ENCODE peak calls at places on chromosomes 7 and 10, in ten cellular contexts. N is ascending aorta; L is choroid plexus epithelial cell; B is CD8-positive, alpha-beta T cell; O is lower lobe of right lung; I is osteocyte; T is stomach; D is IMR-90; M is tibial artery; Z is sigmoid colon. H is an unnamed sample.

GRCh38 chr10:17175551-17175950 is 25.9 kb downstream of the TRDMT1 start:
- DNase-seq in T (no peak), B (no peak), N (no peak), D (peak; percentile 24), Z (no peak), I (no peak), M (no peak), O (no peak), L (peak; percentile 60), H (no peak)

GRCh38 chr10:118590334-118590733 is 5.1 kb downstream of the PRLHR start:
- DNase-seq in B (no peak), N (no peak), O (peak; percentile 62), Z (no peak), M (no peak), D (no peak), I (no peak), T (peak; percentile 46), L (peak; percentile 47), H (no peak)

GRCh38 chr7:135493362-135493761 is 16.5 kb downstream of the CNOT4 start:
- DNase-seq in Z (no peak), T (no peak), M (no peak), I (no peak), B (no peak), D (no peak), N (no peak), O (no peak), L (peak; percentile 70), H (no peak)

GRCh38 chr10:49733866-49734265 is 28.3 kb downstream of the OGDHL start:
- DNase-seq in T (no peak), M (no peak), Z (no peak), B (no peak), D (no peak), N (no peak), L (no peak), O (no peak), I (peak; percentile 60), H (no peak)

GRCh38 chr7:36155811-36156361 is 2.8 kb downstream of the EEPD1 start:
- DNase-seq in L (peak; percentile 66), B (no peak), M (peak; percentile 75), I (no peak), Z (peak; percentile 78), D (peak; percentile 53), T (peak; percentile 67), O (no peak), N (peak; percentile 71), H (no peak)

GRCh38 chr7:93115796-93116195 is 2.0 kb downstream of the SAMD9 start:
- DNase-seq in B (no peak), D (peak; percentile 75), N (no peak), Z (no peak), L (peak; percentile 46), M (no peak), T (no peak), I (no peak), O (no peak), H (no peak)

GRCh38 chr7:158235862-158236261 is 351.8 kb downstream of the PTPRN2 start:
- DNase-seq in B (no peak), M (no peak), I (no peak), T (no peak), L (no peak), O (no peak), N (no peak), Z (no peak), D (no peak), H (no peak)

GRCh38 chr7:66867198-66867790 is 53.7 kb upstream of the TMEM248 start:
- DNase-seq in I (no peak), B (no peak), T (no peak), N (no peak), L (no peak), D (no peak), Z (no peak), O (no peak), M (no peak), H (no peak)

GRCh38 chr7:92698237-92698841 is 108.1 kb upstream of the FAM133B start:
- DNase-seq in Z (no peak), N (no peak), L (peak; percentile 91), I (no peak), D (peak; percentile 92), M (no peak), B (no peak), O (no peak), T (peak; percentile 62), H (no peak)

GRCh38 chr10:74293686-74294365 is 142.8 kb downstream of the ADK start:
- DNase-seq in Z (no peak), B (no peak), N (no peak), I (no peak), T (no peak), D (peak; percentile 84), L (peak; percentile 84), M (no peak), O (no peak), H (no peak)

GRCh38 chr7:151520419-151521229 is 929 bp upstream of the RHEB start:
- DNase-seq in M (peak; percentile 82), T (peak; percentile 57), B (peak; percentile 7), O (peak; percentile 79), Z (peak; percentile 86), L (no peak), I (no peak), N (peak; percentile 86), D (no peak), H (no peak)

GRCh38 chr7:151439855-151440798 is at the start of gene CRYGN:
- DNase-seq in O (no peak), M (peak; percentile 68), L (no peak), I (no peak), N (peak; percentile 65), T (no peak), D (no peak), B (no peak), Z (peak; percentile 69), H (no peak)

GRCh38 chr10:23386052-23386451 is 41.5 kb upstream of the C10orf67 start:
- DNase-seq in T (no peak), N (no peak), L (no peak), O (no peak), M (no peak), I (no peak), B (no peak), Z (no peak), D (no peak), H (no peak)

GRCh38 chr7:90788057-90788456 is 191.9 kb downstream of the CDK14 start:
- DNase-seq in O (no peak), T (no peak), N (no peak), L (peak; percentile 67), B (no peak), Z (no peak), M (no peak), D (peak; percentile 28), I (no peak), H (no peak)

GRCh38 chr7:28062197-28062988 is 118.2 kb downstream of the JAZF1 start:
- DNase-seq in B (peak; percentile 26), L (peak; percentile 82), O (peak; percentile 81), Z (peak; percentile 90), D (peak; percentile 65), N (peak; percentile 79), I (no peak), M (no peak), T (peak; percentile 68), H (no peak)
- TF ChIP-seq CTCF in B (no peak), L (peak; percentile 84), O (peak; percentile 66), Z (peak; percentile 44), D (peak; percentile 58), N (no peak), I (peak; percentile 67), M (peak; percentile 40), T (no peak), H (peak; percentile 74)

DNA sequence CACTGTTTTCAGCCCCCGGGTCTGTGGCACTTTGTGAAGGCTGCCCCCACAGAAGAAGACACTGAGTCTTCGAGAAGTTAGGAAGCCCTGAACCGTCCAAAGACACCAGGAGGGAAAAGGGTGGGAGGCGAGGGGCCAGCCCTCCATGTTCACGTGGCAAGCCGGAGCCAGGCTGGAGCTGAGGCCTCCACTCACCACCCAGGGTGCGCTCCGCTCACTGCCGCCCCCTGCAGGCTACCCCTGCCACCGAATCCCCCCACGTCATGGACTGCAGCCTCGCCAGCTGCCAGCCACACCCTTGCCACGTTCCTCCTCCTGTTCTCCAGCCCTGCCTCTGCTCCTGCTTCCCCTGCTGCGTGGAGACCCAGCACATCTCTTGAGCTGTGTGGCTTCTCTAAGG is 59.0 kb upstream of the EN2 start:
- DNase-seq in D (no peak), I (no peak), M (no peak), B (no peak), Z (no peak), T (no peak), N (no peak), O (no peak), L (no peak), H (no peak)
- TF ChIP-seq CTCF in D (no peak), I (no peak), M (no peak), B (no peak), Z (no peak), T (no peak), N (no peak), O (no peak), L (no peak), H (peak; percentile 51)

GRCh38 chr7:100419660-100420226 is 8.8 kb downstream of the ZCWPW1 start:
- DNase-seq in L (peak; percentile 14), O (no peak), I (no peak), T (no peak), M (no peak), Z (no peak), B (no peak), N (peak; percentile 19), D (no peak), H (no peak)

GRCh38 chr7:100415448-100415847 is 13.1 kb downstream of the ZCWPW1 start:
- DNase-seq in O (no peak), Z (no peak), D (no peak), L (no peak), I (no peak), T (no peak), N (no peak), B (no peak), M (no peak), H (no peak)

GRCh38 chr7:100413889-100414288 is 14.6 kb downstream of the ZCWPW1 start:
- DNase-seq in B (no peak), M (no peak), T (no peak), Z (no peak), D (no peak), O (no peak), I (no peak), L (no peak), N (peak; percentile 4), H (no peak)

GRCh38 chr7:100423315-100423714 is 5.2 kb downstream of the ZCWPW1 start:
- DNase-seq in O (no peak), L (no peak), I (no peak), Z (no peak), D (no peak), N (no peak), M (no peak), B (no peak), T (no peak), H (no peak)

GRCh38 chr7:100418930-100419659 is 9.4 kb downstream of the ZCWPW1 start:
- DNase-seq in I (no peak), L (peak; percentile 13), B (no peak), D (no peak), Z (no peak), M (no peak), N (no peak), T (no peak), O (no peak), H (no peak)
- TF ChIP-seq CTCF in I (no peak), L (no peak), B (no peak), D (no peak), Z (no peak), M (no peak), N (no peak), T (no peak), O (no peak), H (peak; percentile 43)

DNA sequence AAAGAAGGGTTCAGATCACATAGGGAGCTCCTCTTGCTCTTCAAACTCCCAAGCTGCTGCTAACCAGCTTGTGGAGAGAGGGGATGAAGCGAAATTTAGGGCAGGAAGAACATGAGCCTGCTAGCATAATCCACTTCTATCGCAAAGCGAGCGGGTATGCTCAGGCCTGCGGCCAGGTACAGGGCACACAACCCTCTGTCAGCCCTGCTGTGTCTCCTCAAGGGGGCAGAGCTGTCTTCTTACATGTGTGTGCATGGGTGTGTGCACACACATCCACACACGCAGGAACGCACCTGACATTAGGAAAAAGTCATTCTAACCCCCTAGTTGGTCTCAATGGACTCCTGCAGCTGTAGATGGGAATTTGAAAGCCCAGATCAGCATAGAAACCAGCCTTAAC is 80.2 kb downstream of the PPP1R3C start:
- DNase-seq in Z (no peak), I (peak; percentile 49), N (no peak), B (no peak), M (no peak), D (peak; percentile 18), T (peak; percentile 53), O (no peak), L (peak; percentile 49), H (no peak)
- TF ChIP-seq CTCF in Z (no peak), I (peak; percentile 56), N (no peak), B (no peak), M (peak; percentile 19), D (peak; percentile 46), T (no peak), O (peak; percentile 22), L (peak; percentile 78), H (peak; percentile 33)

H was measured in type B pancreatic cell.